ENCODE peak calls at places on chromosomes 12 and 14, in six cellular contexts. X is NCI-H1417 treated with DMSO at 0.1 percent for 48 hours, J is A549, N is esophagus squamous epithelium, Z is AG08395, H is body of pancreas. L is an unnamed sample.
A peak's percentile ranks its signal among the peaks of the same experiment; 100 is the strongest.

GRCh38 chr14:89617471-89618291 is 200.6 kb upstream of the FOXN3 start:
- DNase-seq in X (no peak), J (no peak), N (no peak), Z (peak; percentile 59), H (peak; percentile 55), L (no peak)

GRCh38 chr12:111393700-111394275 is 11.9 kb upstream of the SH2B3 start:
- DNase-seq in X (no peak), J (no peak), N (no peak), Z (no peak), H (peak; percentile 21), L (no peak)

GRCh38 chr14:68655021-68655811 is 137.7 kb downstream of the ZFP36L1 start:
- DNase-seq in X (no peak), J (no peak), N (no peak), Z (no peak), H (peak; percentile 61), L (no peak)

GRCh38 chr14:93019367-93019843 is 96.3 kb downstream of the ITPK1 start:
- DNase-seq in X (no peak), J (no peak), N (no peak), Z (no peak), H (peak; percentile 42), L (no peak)

GRCh38 chr12:18677189-18677588 is 60.6 kb downstream of the PLCZ1 start:
- DNase-seq in X (no peak), J (no peak), N (no peak), Z (peak; percentile 25), H (no peak), L (no peak)

GRCh38 chr12:111440631-111441030 is 34.9 kb downstream of the SH2B3 start:
- DNase-seq in X (no peak), J (no peak), N (no peak), Z (no peak), H (no peak), L (no peak)

GRCh38 chr14:103539056-103539825 is 10.2 kb downstream of the TRMT61A start:
- DNase-seq in X (no peak), J (no peak), N (no peak), Z (no peak), H (no peak), L (no peak)

GRCh38 chr14:65098586-65098985 is 3.7 kb downstream of the MAX start:
- DNase-seq in X (no peak), J (no peak), N (no peak), Z (no peak), H (no peak), L (no peak)

GRCh38 chr12:50074936-50075807 is 10.0 kb upstream of the SMARCD1 start:
- DNase-seq in X (peak; percentile 32), J (peak; percentile 79), N (no peak), Z (peak; percentile 91), H (peak; percentile 91), L (peak; percentile 95)

GRCh38 chr14:102215522-102216250 is 76.0 kb downstream of the WDR20 start:
- DNase-seq in X (no peak), J (no peak), N (no peak), Z (no peak), H (no peak), L (no peak)

GRCh38 chr14:45526715-45527549 is 273.9 kb upstream of the MIS18BP1 start:
- DNase-seq in X (peak; percentile 6), J (peak; percentile 20), N (no peak), Z (no peak), H (peak; percentile 65), L (peak; percentile 56)

GRCh38 chr12:76622915-76623314 is 63.3 kb upstream of the OSBPL8 start:
- DNase-seq in X (no peak), J (no peak), N (no peak), Z (no peak), H (no peak), L (no peak)

GRCh38 chr14:91350813-91351507 is 66.7 kb downstream of the CCDC88C start:
- DNase-seq in X (no peak), J (no peak), N (no peak), Z (no peak), H (no peak), L (no peak)

GRCh38 chr14:86596024-86596423 is 1066.1 kb downstream of the FLRT2 start:
- DNase-seq in X (no peak), J (no peak), N (no peak), Z (no peak), H (no peak), L (no peak)

GRCh38 chr12:102120886-102121285 is 903 bp downstream of the PARPBP start:
- DNase-seq in X (no peak), J (peak; percentile 16), N (no peak), Z (peak; percentile 27), H (no peak), L (no peak)

GRCh38 chr12:88753707-88754106 is 173.4 kb upstream of the KITLG start:
- DNase-seq in X (no peak), J (no peak), N (no peak), Z (no peak), H (no peak), L (no peak)

GRCh38 chr12:96183734-96184370 is 10.3 kb upstream of the ELK3 start:
- DNase-seq in X (no peak), J (no peak), N (no peak), Z (no peak), H (no peak), L (no peak)

GRCh38 chr12:60100852-60101251 is 505.0 kb downstream of the SLC16A7 start:
- DNase-seq in X (no peak), J (no peak), N (no peak), Z (no peak), H (no peak), L (no peak)

GRCh38 chr12:96352161-96352835 is 47.9 kb downstream of the CDK17 start:
- DNase-seq in X (no peak), J (no peak), N (no peak), Z (no peak), H (no peak), L (no peak)

GRCh38 chr14:23492618-23493272 is 23.2 kb downstream of the NGDN start:
- DNase-seq in X (no peak), J (no peak), N (no peak), Z (peak; percentile 44), H (no peak), L (no peak)

GRCh38 chr14:21868442-21869046 is 194.9 kb upstream of the OR4E1 start:
- DNase-seq in X (no peak), J (peak; percentile 31), N (no peak), Z (no peak), H (peak; percentile 58), L (peak; percentile 50)

GRCh38 chr12:57727758-57728395 is 10.7 kb downstream of the AGAP2 start:
- DNase-seq in X (no peak), J (no peak), N (no peak), Z (no peak), H (peak; percentile 26), L (no peak)

GRCh38 chr14:67263499-67264149 is 22.4 kb downstream of the PALS1 start:
- DNase-seq in X (no peak), J (no peak), N (no peak), Z (peak; percentile 6), H (no peak), L (no peak)

GRCh38 chr14:49621114-49621881 is 699 bp downstream of the MGAT2 start:
- DNase-seq in X (peak; percentile 15), J (no peak), N (peak; percentile 39), Z (peak; percentile 39), H (peak; percentile 66), L (peak; percentile 74)

GRCh38 chr14:69693145-69693544 is 73.8 kb upstream of the SRSF5 start:
- DNase-seq in X (no peak), J (no peak), N (no peak), Z (no peak), H (peak; percentile 56), L (no peak)

L was measured in Caco-2.